ENCODE peak calls at places on chromosomes 6 and 20, in four cellular contexts. Z is T-helper 1 cell, L is NB4, U is AG04450. V is an unnamed sample.
A peak's percentile ranks its signal among the peaks of the same experiment; 100 is the strongest.

GRCh38 chr6:9025223-9025622 is 589.9 kb upstream of the SLC35B3 start:
- DNase-seq in Z (no peak), L (no peak), U (no peak), V (no peak)

GRCh38 chr6:137309078-137309762 is 90.0 kb upstream of the IFNGR1 start:
- DNase-seq in Z (no peak), L (peak; percentile 16), U (no peak), V (peak; percentile 33)

GRCh38 chr6:11366183-11366933 is 133.9 kb upstream of the NEDD9 start:
- DNase-seq in Z (peak; percentile 92), L (peak; percentile 56), U (no peak), V (no peak)

GRCh38 chr20:44723391-44723790 is 8.2 kb downstream of the CCN5 start:
- DNase-seq in Z (no peak), L (no peak), U (no peak), V (no peak)

GRCh38 chr6:106546322-106547052 is 82.8 kb downstream of the RTN4IP1 start:
- DNase-seq in Z (no peak), L (peak; percentile 76), U (peak; percentile 37), V (no peak)

GRCh38 chr20:48899881-48900280 is 21.6 kb upstream of the ARFGEF2 start:
- DNase-seq in Z (no peak), L (no peak), U (no peak), V (no peak)

GRCh38 chr20:18739785-18740184 is 73.8 kb upstream of the SCP2D1 start:
- DNase-seq in Z (no peak), L (no peak), U (peak; percentile 59), V (no peak)

GRCh38 chr6:159819932-159820640 is 20.0 kb downstream of the PNLDC1 start:
- DNase-seq in Z (peak; percentile 53), L (peak; percentile 95), U (no peak), V (no peak)

GRCh38 chr20:33649201-33649631 is 12.9 kb upstream of the C20orf144 start:
- DNase-seq in Z (no peak), L (no peak), U (no peak), V (no peak)

GRCh38 chr20:6034134-6034969 is 19.5 kb downstream of the LRRN4 start:
- DNase-seq in Z (no peak), L (no peak), U (no peak), V (no peak)

GRCh38 chr20:20017852-20018245 is 687 bp downstream of the NAA20 start:
- DNase-seq in Z (peak; percentile 16), L (peak; percentile 48), U (no peak), V (no peak)

GRCh38 chr6:150919938-150920337 is 54.4 kb downstream of the MTHFD1L start:
- DNase-seq in Z (no peak), L (no peak), U (no peak), V (no peak)

GRCh38 chr6:153106021-153106420 is 25.1 kb downstream of the RGS17 start:
- DNase-seq in Z (no peak), L (no peak), U (no peak), V (no peak)

GRCh38 chr6:36024154-36024760 is at the start of gene SLC26A8:
- DNase-seq in Z (no peak), L (peak; percentile 23), U (no peak), V (peak; percentile 60)

GRCh38 chr20:21315138-21315537 is 12.0 kb downstream of the XRN2 start:
- DNase-seq in Z (peak; percentile 20), L (peak; percentile 35), U (no peak), V (no peak)

GRCh38 chr20:41734506-41734945 is 116.3 kb upstream of the CHD6 start:
- DNase-seq in Z (peak; percentile 9), L (peak; percentile 47), U (no peak), V (peak; percentile 73)

GRCh38 chr6:167393731-167394130 is 68.8 kb downstream of the TTLL2 start:
- DNase-seq in Z (no peak), L (no peak), U (no peak), V (no peak)

GRCh38 chr6:83505376-83505775 is 7.0 kb upstream of the PRSS35 start:
- DNase-seq in Z (no peak), L (no peak), U (no peak), V (no peak)

GRCh38 chr20:58553841-58554240 is 38.6 kb upstream of the APCDD1L start:
- DNase-seq in Z (no peak), L (no peak), U (peak; percentile 45), V (no peak)

GRCh38 chr20:43960231-43960630 is 45.6 kb downstream of the TOX2 start:
- DNase-seq in Z (no peak), L (no peak), U (no peak), V (no peak)

GRCh38 chr20:53984781-53985518 is 85.4 kb downstream of the BCAS1 start:
- DNase-seq in Z (no peak), L (no peak), U (no peak), V (no peak)

GRCh38 chr6:53831956-53832660 is 37.3 kb downstream of the LRRC1 start:
- DNase-seq in Z (no peak), L (no peak), U (no peak), V (no peak)

GRCh38 chr20:48622421-48622820 is 205.4 kb downstream of the PREX1 start:
- DNase-seq in Z (no peak), L (no peak), U (no peak), V (no peak)

GRCh38 chr6:107657755-107658461 is 166.2 kb downstream of the SCML4 start:
- DNase-seq in Z (peak; percentile 83), L (peak; percentile 78), U (peak; percentile 64), V (no peak)

GRCh38 chr20:47347661-47348462 is 8.6 kb downstream of the ZMYND8 start:
- DNase-seq in Z (no peak), L (no peak), U (no peak), V (no peak)

GRCh38 chr6:53926505-53926904 is 131.7 kb downstream of the LRRC1 start:
- DNase-seq in Z (no peak), L (no peak), U (no peak), V (no peak)

GRCh38 chr6:24458937-24459336 is 30.4 kb downstream of the GPLD1 start:
- DNase-seq in Z (no peak), L (no peak), U (no peak), V (no peak)

GRCh38 chr6:104750449-104750848 is 109.3 kb downstream of the HACE1 start:
- DNase-seq in Z (no peak), L (no peak), U (no peak), V (no peak)

GRCh38 chr20:4840831-4841230 is 119.1 kb downstream of the PRND start:
- DNase-seq in Z (no peak), L (no peak), U (no peak), V (no peak)

GRCh38 chr6:52929321-52930164 is 20.0 kb upstream of the GSTA3 start:
- DNase-seq in Z (no peak), L (no peak), U (peak; percentile 47), V (no peak)

GRCh38 chr6:170167657-170168159 is 123.2 kb downstream of the DLL1 start:
- DNase-seq in Z (no peak), L (no peak), U (no peak), V (no peak)

GRCh38 chr6:96522469-96523009 is 933 bp downstream of the UFL1 start:
- DNase-seq in Z (peak; percentile 51), L (peak; percentile 54), U (no peak), V (no peak)

GRCh38 chr6:84081222-84081621 is 47.6 kb downstream of the MRAP2 start:
- DNase-seq in Z (no peak), L (no peak), U (no peak), V (no peak)

GRCh38 chr6:134925800-134926199 is 24.1 kb downstream of the ALDH8A1 start:
- DNase-seq in Z (no peak), L (no peak), U (peak; percentile 7), V (no peak)